ENCODE peak calls at places on chromosomes 5 and 9, in six cellular contexts. F is sigmoid colon, B is suprapubic skin, R is stomach, I is GM12878, X is H1. Q is an unnamed sample.

GRCh38 chr9:87883990-87884389 is 1.3 kb downstream of the SPATA31E1 start:
- DNase-seq in F (no peak), B (no peak), R (no peak), I (no peak), X (no peak), Q (no peak)

GRCh38 chr5:149730620-149731331 is 666 bp downstream of the PPARGC1B start:
- DNase-seq in F (peak), B (no peak), R (peak), I (no peak), X (no peak), Q (peak)

GRCh38 chr5:107821288-107821687 is 150.6 kb upstream of the EFNA5 start:
- DNase-seq in F (no peak), B (no peak), R (no peak), I (no peak), X (no peak), Q (no peak)

GRCh38 chr5:137254695-137255094 is 244.4 kb downstream of the SPOCK1 start:
- DNase-seq in F (no peak), B (no peak), R (no peak), I (no peak), X (no peak), Q (no peak)

GRCh38 chr5:148687427-148687826 is 33.1 kb upstream of the HTR4 start:
- DNase-seq in F (no peak), B (no peak), R (no peak), I (no peak), X (peak), Q (no peak)

GRCh38 chr9:136080716-136081112 is 14.4 kb downstream of the NACC2 start:
- DNase-seq in F (peak), B (no peak), R (no peak), I (no peak), X (no peak), Q (no peak)

GRCh38 chr9:79745752-79746336 is 174.1 kb downstream of the TLE4 start:
- DNase-seq in F (no peak), B (no peak), R (no peak), I (no peak), X (no peak), Q (no peak)

GRCh38 chr5:54309237-54309636 is 1.1 kb downstream of the ARL15 start:
- DNase-seq in F (no peak), B (no peak), R (no peak), I (no peak), X (no peak), Q (no peak)

GRCh38 chr5:168168978-168169696 is 122.3 kb upstream of the WWC1 start:
- DNase-seq in F (no peak), B (no peak), R (no peak), I (no peak), X (no peak), Q (no peak)

GRCh38 chr5:67339219-67339767 is 142.7 kb upstream of the CD180 start:
- DNase-seq in F (no peak), B (no peak), R (no peak), I (no peak), X (no peak), Q (no peak)

GRCh38 chr5:134136771-134137170 is 22.3 kb downstream of the TCF7 start:
- DNase-seq in F (peak), B (peak), R (peak), I (no peak), X (no peak), Q (no peak)

GRCh38 chr9:131627326-131627845 is 82.1 kb downstream of the PRRT1B start:
- DNase-seq in F (no peak), B (no peak), R (no peak), I (no peak), X (no peak), Q (no peak)

GRCh38 chr9:33467526-33467925 is 6.2 kb downstream of the NOL6 start:
- DNase-seq in F (peak), B (no peak), R (no peak), I (no peak), X (no peak), Q (no peak)

GRCh38 chr5:100691085-100691484 is 155.9 kb downstream of the FAM174A start:
- DNase-seq in F (no peak), B (no peak), R (no peak), I (no peak), X (no peak), Q (no peak)

GRCh38 chr5:173707392-173707791 is 90.9 kb upstream of the BOD1 start:
- DNase-seq in F (no peak), B (no peak), R (no peak), I (no peak), X (no peak), Q (no peak)

GRCh38 chr9:79382468-79382867 is 189.3 kb upstream of the TLE4 start:
- DNase-seq in F (no peak), B (no peak), R (no peak), I (no peak), X (no peak), Q (no peak)

GRCh38 chr5:132388244-132389050 is 18.9 kb downstream of the SLC22A5 start:
- DNase-seq in F (peak), B (no peak), R (no peak), I (no peak), X (no peak), Q (no peak)

GRCh38 chr5:75052461-75053285 is at the start of gene GCNT4:
- DNase-seq in F (peak), B (no peak), R (peak), I (no peak), X (no peak), Q (peak)

GRCh38 chr5:75051217-75051751 is 1.1 kb downstream of the GCNT4 start:
- DNase-seq in F (no peak), B (no peak), R (peak), I (no peak), X (no peak), Q (no peak)

GRCh38 chr5:75054110-75054930 is 2.0 kb upstream of the GCNT4 start:
- DNase-seq in F (peak), B (peak), R (peak), I (no peak), X (peak), Q (no peak)

GRCh38 chr5:75055727-75056144 is 3.4 kb upstream of the GCNT4 start:
- DNase-seq in F (no peak), B (no peak), R (no peak), I (no peak), X (peak), Q (no peak)

GRCh38 chr5:75053286-75054109 is 1.1 kb upstream of the GCNT4 start:
- DNase-seq in F (peak), B (peak), R (peak), I (no peak), X (no peak), Q (peak)
- TF ChIP-seq POLR2A in F (peak), B (peak), R (peak), I (no peak), X (no peak), Q (no peak)

GRCh38 chr5:82619097-82619496 is 340.9 kb upstream of the RPS23 start:
- DNase-seq in F (no peak), B (no peak), R (no peak), I (no peak), X (no peak), Q (no peak)

GRCh38 chr5:82624018-82624417 is 345.9 kb upstream of the RPS23 start:
- DNase-seq in F (no peak), B (no peak), R (no peak), I (no peak), X (no peak), Q (no peak)

GRCh38 chr5:82620957-82621600 is 342.9 kb upstream of the RPS23 start:
- DNase-seq in F (no peak), B (no peak), R (no peak), I (no peak), X (no peak), Q (no peak)

GRCh38 chr5:82622205-82622604 is 344.1 kb upstream of the RPS23 start:
- DNase-seq in F (no peak), B (no peak), R (no peak), I (no peak), X (no peak), Q (no peak)

DNA sequence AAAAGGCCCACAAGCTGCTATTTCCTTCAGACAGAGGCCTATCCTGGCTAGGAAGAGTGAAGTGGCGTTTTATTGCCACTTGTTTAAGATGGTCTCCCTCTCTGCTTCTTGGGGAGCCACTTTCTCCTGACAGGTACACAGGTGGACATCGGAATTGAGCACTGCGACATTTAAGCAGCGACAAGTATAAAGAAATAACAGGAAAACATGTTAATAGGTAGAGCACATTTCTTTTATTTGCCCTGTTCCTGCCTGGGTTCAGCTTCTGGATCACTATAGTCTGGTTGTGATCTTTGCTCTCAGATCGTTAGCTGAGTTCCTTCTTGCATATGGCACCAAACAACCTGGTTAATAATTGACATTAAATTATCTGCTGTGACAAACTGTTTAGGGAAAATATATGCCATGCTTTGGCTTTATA is 344.9 kb upstream of the RPS23 start:
- DNase-seq in F (no peak), B (no peak), R (no peak), I (no peak), X (no peak), Q (no peak)
- TF ChIP-seq POLR2AphosphoS5 in F (no peak), B (no peak), R (no peak), I (no peak), X (no peak), Q (no peak)

DNA sequence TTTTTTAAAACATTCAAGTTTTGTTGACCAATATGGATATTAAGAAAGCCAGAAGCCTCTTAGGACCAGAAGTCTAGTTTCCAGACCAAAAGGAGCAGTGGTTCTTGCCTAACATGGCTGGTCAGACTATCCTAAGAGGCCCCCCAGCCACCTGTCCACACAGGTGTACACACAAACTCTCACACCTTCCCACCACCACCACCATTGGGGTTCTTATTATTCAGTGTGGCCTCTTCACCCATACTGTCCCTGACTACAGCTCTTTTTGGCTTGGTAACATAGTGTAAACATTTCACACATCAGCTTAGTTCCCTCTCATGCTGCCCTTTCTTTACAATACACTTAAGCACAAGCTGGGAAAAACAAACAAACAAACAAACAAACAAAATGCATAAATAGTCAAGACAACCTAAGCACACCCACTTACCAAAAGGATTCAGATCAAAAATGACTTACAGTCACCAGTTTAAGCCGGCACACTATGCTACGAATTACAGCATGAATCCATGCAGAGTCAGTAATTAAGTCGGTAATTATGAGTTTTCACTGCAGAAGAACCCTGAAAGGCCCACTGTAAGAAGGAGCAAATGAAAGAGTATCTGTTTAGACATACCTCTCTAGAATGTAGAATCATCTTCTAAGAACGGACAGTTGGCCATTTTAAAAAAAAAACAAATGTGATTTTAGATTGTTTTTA is 9.5 kb downstream of the LHFPL2 start:
- DNase-seq in F (no peak), B (no peak), R (no peak), I (no peak), X (no peak), Q (no peak)
- TF ChIP-seq POLR2A in F (no peak), B (no peak), R (no peak), I (no peak), X (no peak), Q (no peak)

GRCh38 chr5:127040779-127041520 is 10.6 kb upstream of the MARCHF3 start:
- DNase-seq in F (no peak), B (no peak), R (peak), I (no peak), X (no peak), Q (no peak)
- TF ChIP-seq POLR2AphosphoS5 in F (no peak), B (no peak), R (no peak), I (no peak), X (no peak), Q (no peak)

GRCh38 chr5:138470322-138471285 is 5.3 kb downstream of the EGR1 start:
- DNase-seq in F (no peak), B (no peak), R (no peak), I (no peak), X (no peak), Q (no peak)
- TF ChIP-seq POLR2A in F (no peak), B (no peak), R (peak), I (no peak), X (no peak), Q (no peak)

GRCh38 chr9:73037613-73038012 is 84.8 kb upstream of the ALDH1A1 start:
- DNase-seq in F (no peak), B (no peak), R (no peak), I (no peak), X (no peak), Q (no peak)

GRCh38 chr9:73039916-73040263 is 87.0 kb upstream of the ALDH1A1 start:
- DNase-seq in F (no peak), B (no peak), R (no peak), I (no peak), X (no peak), Q (no peak)

GRCh38 chr9:73039253-73039915 is 86.5 kb upstream of the ALDH1A1 start:
- DNase-seq in F (peak), B (no peak), R (no peak), I (no peak), X (no peak), Q (no peak)

GRCh38 chr9:73038089-73038509 is 85.2 kb upstream of the ALDH1A1 start:
- DNase-seq in F (no peak), B (no peak), R (no peak), I (no peak), X (no peak), Q (no peak)

DNA sequence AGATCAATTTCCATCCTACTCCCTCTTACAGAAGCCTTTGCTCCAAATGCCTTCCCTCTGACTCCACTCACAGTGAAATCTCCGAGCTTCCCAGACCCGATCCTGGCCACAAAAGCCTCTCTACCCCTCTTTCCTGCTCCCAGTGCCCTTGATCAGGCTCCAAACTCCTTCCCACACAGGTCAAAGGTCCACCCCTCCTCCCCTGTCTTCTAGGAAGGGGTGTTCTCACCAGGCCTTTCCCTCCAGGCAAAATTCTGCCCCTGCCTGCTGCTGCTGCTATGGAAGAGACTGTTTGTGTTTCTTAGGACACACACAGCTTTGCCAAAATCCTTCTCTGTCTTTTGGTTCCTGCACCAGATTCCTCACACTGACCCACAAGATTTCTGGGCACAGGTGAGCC is 85.8 kb upstream of the ALDH1A1 start:
- DNase-seq in F (peak), B (peak), R (peak), I (no peak), X (no peak), Q (no peak)
- TF ChIP-seq POLR2AphosphoS5 in F (no peak), B (no peak), R (no peak), I (no peak), X (no peak), Q (no peak)

GRCh38 chr5:154756203-154756870 is 1.2 kb downstream of the LARP1 start:
- DNase-seq in F (peak), B (peak), R (peak), I (no peak), X (no peak), Q (no peak)
- TF ChIP-seq POLR2A in F (no peak), B (no peak), R (no peak), I (peak), X (peak), Q (peak)

Q was measured in GM12891.